ENCODE peak calls at places on chromosomes 13 and 19, in five cellular contexts. T is epithelial cell of esophagus, A is glutamatergic neuron, V is HFFc6, G is nephron progenitor cell. K is an unnamed sample.
A peak's percentile ranks its signal among the peaks of the same experiment; 100 is the strongest.

GRCh38 chr19:46133101-46133627 is 8.7 kb upstream of the IGFL3 start:
- DNase-seq in T (peak; percentile 96), A (no peak), V (peak; percentile 83), G (peak; percentile 30), K (no peak)

GRCh38 chr19:17865364-17866311 is 5.9 kb downstream of the RPL18A start:
- DNase-seq in T (peak; percentile 51), A (no peak), V (no peak), G (no peak), K (no peak)

GRCh38 chr13:52003551-52003950 is 7.7 kb downstream of the ATP7B start:
- DNase-seq in T (no peak), A (no peak), V (no peak), G (no peak), K (no peak)

GRCh38 chr13:63438951-63439350 is 2023.3 kb upstream of the PCDH20 start:
- DNase-seq in T (no peak), A (no peak), V (no peak), G (no peak), K (no peak)

GRCh38 chr19:53355739-53356138 is 9.8 kb upstream of the ZNF525 start:
- DNase-seq in T (no peak), A (no peak), V (no peak), G (no peak), K (no peak)

GRCh38 chr13:91406619-91407018 is 8.2 kb downstream of the GPC5 start:
- DNase-seq in T (peak; percentile 42), A (no peak), V (peak; percentile 9), G (no peak), K (no peak)

GRCh38 chr13:112957295-112957677 is 11.7 kb upstream of the MCF2L start:
- DNase-seq in T (no peak), A (no peak), V (no peak), G (no peak), K (no peak)

GRCh38 chr19:44142014-44142523 is 715 bp downstream of the ZNF234 start:
- DNase-seq in T (peak; percentile 19), A (no peak), V (peak; percentile 22), G (peak; percentile 18), K (no peak)

GRCh38 chr19:13234518-13234917 is 84.3 kb downstream of the IER2 start:
- DNase-seq in T (no peak), A (peak; percentile 38), V (peak; percentile 3), G (peak; percentile 40), K (no peak)

GRCh38 chr19:23917856-23918255 is 3.2 kb downstream of the ZNF726 start:
- DNase-seq in T (peak; percentile 68), A (no peak), V (no peak), G (no peak), K (no peak)

GRCh38 chr13:110636701-110637201 is 21.4 kb downstream of the NAXD start:
- DNase-seq in T (peak; percentile 33), A (no peak), V (no peak), G (no peak), K (no peak)

GRCh38 chr13:48505597-48506091 is 27.2 kb downstream of the RCBTB2 start:
- DNase-seq in T (peak; percentile 6), A (no peak), V (peak; percentile 21), G (no peak), K (no peak)

GRCh38 chr13:101473458-101473857 is 21.0 kb downstream of the ITGBL1 start:
- DNase-seq in T (peak; percentile 67), A (no peak), V (peak; percentile 85), G (no peak), K (no peak)

GRCh38 chr13:45416521-45417125 is 1.6 kb downstream of the SLC25A30 start:
- DNase-seq in T (no peak), A (no peak), V (no peak), G (no peak), K (no peak)

GRCh38 chr13:30125422-30126073 is 181.8 kb downstream of the KATNAL1 start:
- DNase-seq in T (peak; percentile 91), A (no peak), V (peak; percentile 94), G (no peak), K (no peak)

GRCh38 chr19:1074512-1075283 is 7.7 kb downstream of the ARHGAP45 start:
- DNase-seq in T (no peak), A (no peak), V (no peak), G (no peak), K (no peak)

GRCh38 chr19:28553005-28553404 is 659.9 kb downstream of the UQCRFS1 start:
- DNase-seq in T (no peak), A (no peak), V (no peak), G (no peak), K (no peak)

GRCh38 chr13:41271456-41272285 is 8.3 kb upstream of the MTRF1 start:
- DNase-seq in T (no peak), A (no peak), V (no peak), G (no peak), K (no peak)

K was measured in thoracic aorta.